ENCODE peak calls at places on chromosomes 4 and X, in four cellular contexts. C is IMR-90, A is mesendoderm, Z is H9. H is an unnamed sample.

GRCh38 chr4:89316931-89317366 is 9.3 kb upstream of the GPRIN3 start:
- DNase-seq in A (peak), Z (no peak), C (peak), H (peak)

GRCh38 chr4:189786447-189786846 is 154.2 kb upstream of the FRG1 start:
- DNase-seq in Z (no peak), C (no peak), A (no peak), H (no peak)

GRCh38 chr4:186067757-186068385 is 1.1 kb upstream of the TLR3 start:
- DNase-seq in A (peak), Z (peak), C (peak), H (peak)

GRCh38 chr4:25814323-25814722 is 48.5 kb downstream of the SEL1L3 start:
- DNase-seq in Z (no peak), C (peak), A (no peak), H (no peak)

GRCh38 chr4:142407569-142407968 is 438.5 kb downstream of the INPP4B start:
- DNase-seq in A (peak), C (no peak), Z (no peak), H (no peak)

GRCh38 chr4:6472387-6473263 is at the start of gene PPP2R2C:
- DNase-seq in A (peak), C (no peak), Z (peak), H (no peak)

GRCh38 chr4:7023486-7023885 is 19.7 kb upstream of the TADA2B start:
- DNase-seq in C (no peak), Z (no peak), A (no peak), H (no peak)

GRCh38 chr4:66927937-66928336 is 617.4 kb downstream of the CENPC start:
- DNase-seq in Z (no peak), C (no peak), A (no peak), H (no peak)

GRCh38 chrX:154967603-154968002 is 54.9 kb downstream of the F8 start:
- DNase-seq in Z (no peak), C (peak), A (no peak), H (peak)

GRCh38 chr4:120070191-120070590 is 3.5 kb upstream of the MAD2L1 start:
- DNase-seq in Z (no peak), A (no peak), C (peak), H (no peak)

GRCh38 chr4:152850377-152850776 is 70.6 kb downstream of the ARFIP1 start:
- DNase-seq in A (peak), C (peak), Z (peak), H (peak)

GRCh38 chr4:6941796-6942195 is 32.2 kb downstream of the TBC1D14 start:
- DNase-seq in A (no peak), Z (no peak), C (no peak), H (no peak)

GRCh38 chrX:123851010-123851409 is 8.8 kb upstream of the XIAP start:
- DNase-seq in A (peak), C (no peak), Z (no peak), H (no peak)

GRCh38 chr4:65241257-65241997 is 428.9 kb downstream of the EPHA5 start:
- DNase-seq in C (no peak), A (no peak), Z (no peak), H (no peak)

GRCh38 chrX:113747274-113747973 is 836.5 kb upstream of the HTR2C start:
- DNase-seq in A (no peak), Z (no peak), C (no peak), H (no peak)

GRCh38 chrX:37722595-37722994 is 37.0 kb downstream of the XK start:
- DNase-seq in Z (no peak), C (no peak), A (no peak), H (no peak)

GRCh38 chr4:106717094-106717493 is 319.0 kb downstream of the DKK2 start:
- DNase-seq in C (no peak), A (no peak), Z (no peak), H (peak)

GRCh38 chr4:168409089-168409801 is 71.0 kb downstream of the DDX60L start:
- DNase-seq in C (peak), Z (no peak), A (no peak), H (peak)

GRCh38 chr4:185570727-185571126 is 35.4 kb upstream of the PDLIM3 start:
- DNase-seq in C (no peak), A (no peak), Z (no peak), H (no peak)

GRCh38 chr4:8171941-8172924 is 13.6 kb upstream of the ABLIM2 start:
- DNase-seq in C (peak), A (no peak), Z (no peak), H (no peak)

GRCh38 chr4:187606581-187606980 is 389.0 kb upstream of the ZFP42 start:
- DNase-seq in Z (peak), C (peak), A (peak), H (peak)

GRCh38 chrX:46072776-46073175 is 472.4 kb downstream of the ZNF674 start:
- DNase-seq in Z (no peak), C (no peak), A (no peak), H (no peak)

GRCh38 chr4:10866691-10867090 is 182.1 kb upstream of the CLNK start:
- DNase-seq in A (no peak), Z (no peak), C (no peak), H (no peak)

GRCh38 chr4:125112536-125112935 is 202.2 kb upstream of the FAT4 start:
- DNase-seq in C (no peak), A (no peak), Z (no peak), H (no peak)

DNA sequence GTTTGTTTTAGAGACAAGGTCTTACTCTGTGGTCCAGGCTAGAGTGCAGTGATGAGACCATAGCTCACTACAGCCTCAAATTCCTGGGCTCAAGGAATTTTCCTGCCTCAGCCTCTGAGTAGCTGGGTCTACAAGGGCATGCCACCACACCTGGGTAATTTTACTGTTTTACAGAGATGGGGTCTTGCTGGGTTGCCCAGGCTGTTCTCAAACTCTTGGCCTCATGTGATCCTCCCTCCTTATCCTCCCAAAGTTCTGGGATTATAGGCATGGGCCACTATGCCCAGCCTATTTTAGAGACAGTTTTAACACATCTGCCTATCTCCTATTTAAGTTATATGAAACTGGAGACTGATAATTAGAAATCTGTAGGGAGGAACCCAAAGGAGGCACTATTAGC is 53.8 kb downstream of the SPRY1 start:
- DNase-seq in Z (no peak), C (no peak), A (no peak), H (no peak)
- H2BK15ac ChIP-seq in Z (no peak), C (no peak), A (no peak), H (peak)

GRCh38 chrX:71147496-71148277 is 3.0 kb downstream of the NLGN3 start:
- DNase-seq in A (peak), C (no peak), Z (no peak), H (no peak)
- H3K27ac ChIP-seq in A (no peak), C (no peak), Z (no peak), H (no peak)

GRCh38 chr4:3670521-3671519 is 95.4 kb upstream of the ADRA2C start:
- DNase-seq in C (no peak), A (no peak), Z (no peak), H (no peak)

GRCh38 chr4:3668825-3669552 is 97.2 kb upstream of the ADRA2C start:
- DNase-seq in C (no peak), Z (peak), A (peak), H (no peak)

GRCh38 chr4:3671571-3672464 is 94.4 kb upstream of the ADRA2C start:
- DNase-seq in C (peak), A (no peak), Z (no peak), H (peak)

GRCh38 chr4:3667258-3667657 is 98.9 kb upstream of the ADRA2C start:
- DNase-seq in Z (no peak), A (no peak), C (no peak), H (no peak)

DNA sequence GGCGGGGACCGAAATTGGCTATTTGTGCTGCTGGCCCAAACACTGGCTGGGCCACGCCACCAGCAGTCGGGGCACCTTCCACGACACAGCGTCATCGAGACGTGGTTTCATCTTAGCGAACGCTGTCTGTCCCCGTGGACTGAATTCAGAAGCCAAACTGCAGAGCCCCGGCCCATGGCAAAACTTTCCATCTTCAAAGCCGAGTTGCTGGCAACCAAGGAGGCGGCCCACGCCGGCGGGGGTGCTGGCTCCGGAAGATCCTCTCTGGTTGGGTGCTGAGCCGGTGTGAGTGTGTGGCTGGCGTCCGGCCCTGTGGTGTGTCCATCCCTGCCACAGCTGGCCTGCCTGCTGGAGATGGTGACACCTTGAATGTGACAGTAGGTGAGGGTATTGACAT is 96.6 kb upstream of the ADRA2C start:
- DNase-seq in A (no peak), C (no peak), Z (no peak), H (no peak)
- H2BK15ac ChIP-seq in A (no peak), C (no peak), Z (no peak), H (no peak)

DNA sequence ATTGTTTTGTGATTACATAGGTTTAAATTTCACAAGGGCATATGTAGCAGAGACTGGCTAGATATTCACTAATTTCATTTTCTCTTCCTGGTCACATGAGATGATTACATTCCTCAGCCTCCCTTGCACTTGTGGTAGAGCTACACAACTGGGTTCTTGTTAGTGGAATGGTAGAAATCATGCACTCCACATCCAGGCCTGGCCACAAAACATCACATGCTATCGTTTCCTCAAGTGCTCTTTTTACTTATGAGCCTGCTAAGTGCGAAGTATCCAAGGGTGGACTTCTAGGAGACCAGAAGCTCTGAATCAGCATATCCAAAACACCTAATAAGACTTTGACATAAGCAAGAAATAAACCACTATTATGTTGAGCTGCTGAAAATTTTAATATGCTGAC is 26.4 kb upstream of the HPGDS start:
- DNase-seq in A (no peak), C (no peak), Z (no peak), H (no peak)
- H3K27ac ChIP-seq in A (no peak), C (no peak), Z (no peak), H (no peak)

DNA sequence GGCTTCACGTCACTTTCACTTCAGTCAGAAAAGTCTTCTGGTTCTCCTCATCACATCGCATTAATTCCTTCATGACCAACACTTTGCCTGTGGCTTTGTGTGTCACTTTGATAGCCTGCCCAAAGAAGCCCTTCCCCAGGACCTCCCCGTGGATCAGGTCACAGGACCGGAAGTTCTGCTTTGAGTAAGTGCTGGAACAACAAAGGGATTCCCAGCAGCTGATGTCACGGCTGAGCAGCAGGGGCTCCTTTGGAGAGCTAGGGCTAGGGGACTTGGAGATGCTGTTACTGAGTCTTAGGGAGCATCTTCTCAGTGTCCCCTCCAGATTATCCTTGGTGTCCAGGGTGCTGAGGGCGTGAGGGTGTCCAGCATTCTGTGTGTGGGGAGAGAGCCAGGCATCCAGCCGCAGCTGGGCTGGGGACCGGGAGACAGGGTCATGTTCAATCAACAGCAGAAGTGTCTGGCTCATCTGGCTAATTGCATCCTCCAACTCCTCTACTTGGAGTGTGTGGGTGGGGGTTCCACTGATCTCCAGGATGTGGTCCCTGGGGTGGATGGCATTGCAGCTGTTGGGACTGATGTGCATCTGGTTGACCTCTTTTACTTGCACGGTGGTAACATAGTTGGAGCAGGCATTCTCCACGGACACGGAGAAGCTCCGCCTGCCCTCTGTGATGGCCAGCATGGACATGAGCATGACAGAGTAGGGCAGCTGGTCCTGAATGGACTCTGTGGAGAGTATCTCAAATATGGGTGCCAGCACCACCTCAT is 39.2 kb upstream of the ARHGAP6 start:
- DNase-seq in A (peak), Z (peak), C (peak), H (peak)
- H2BK15ac ChIP-seq in A (no peak), Z (no peak), C (no peak), H (no peak)